ENCODE peak calls at places on chromosomes 6 and 20, in seven cellular contexts. L is stimulated activated naive CD8-positive, alpha-beta T cell treated with anti-CD3 and anti-CD28 coated beads, Interleukin-15, Interleukin-2, amounts not matched to agents 100 U/mL and 50 U/mL, for 24 hours; G is sciatic nerve; O is stimulated activated CD8-positive, alpha-beta memory T cell treated with anti-CD3 and anti-CD28 coated beads, Interleukin-7, amount 100 ng/mL, for 1 hour; X is stimulated activated CD4-positive, alpha-beta T cell treated with anti-CD3 and anti-CD28 coated beads, Interleukin-1b, Interleukin-23, amount 100 ng/mL, for 1 hour; H is dorsolateral prefrontal cortex; M is iPS DF 6.9. C is an unnamed sample.

GRCh38 chr6:121434037-121434770 is 1.2 kb upstream of the GJA1 start:
- DNase-seq in L (no peak), G (no peak), O (no peak), X (no peak), H (no peak), M (no peak), C (no peak)

GRCh38 chr20:717817-718216 is 42.2 kb upstream of the SCRT2 start:
- DNase-seq in L (no peak), G (no peak), O (no peak), X (no peak), H (no peak), M (no peak), C (peak; percentile 72)

GRCh38 chr6:44265003-44265842 is at the start of gene NFKBIE:
- DNase-seq in L (peak; percentile 98), G (peak; percentile 99), O (peak; percentile 96), X (peak; percentile 98), H (peak; percentile 93), M (no peak), C (peak; percentile 97)

GRCh38 chr6:68652117-68652536 is 17.0 kb downstream of the ADGRB3 start:
- DNase-seq in L (no peak), G (no peak), O (no peak), X (no peak), H (no peak), M (no peak), C (no peak)

GRCh38 chr20:48463916-48464315 is 363.9 kb downstream of the PREX1 start:
- DNase-seq in L (no peak), G (no peak), O (no peak), X (no peak), H (no peak), M (no peak), C (no peak)

GRCh38 chr6:20085817-20086216 is 126.5 kb downstream of the MBOAT1 start:
- DNase-seq in L (no peak), G (no peak), O (no peak), X (no peak), H (no peak), M (no peak), C (no peak)

GRCh38 chr6:161792887-161793286 is 519.0 kb upstream of the AGPAT4 start:
- DNase-seq in L (no peak), G (no peak), O (no peak), X (no peak), H (no peak), M (no peak), C (no peak)

GRCh38 chr6:108157234-108157971 is 8.4 kb upstream of the NR2E1 start:
- DNase-seq in L (no peak), G (no peak), O (no peak), X (no peak), H (no peak), M (no peak), C (no peak)

GRCh38 chr6:47188588-47189021 is 121.1 kb downstream of the TNFRSF21 start:
- DNase-seq in L (no peak), G (no peak), O (no peak), X (no peak), H (no peak), M (no peak), C (no peak)

GRCh38 chr6:121437861-121438651 is 2.6 kb downstream of the GJA1 start:
- DNase-seq in L (no peak), G (no peak), O (no peak), X (no peak), H (no peak), M (peak; percentile 80), C (no peak)

GRCh38 chr20:7272512-7272911 is 505.0 kb downstream of the BMP2 start:
- DNase-seq in L (no peak), G (no peak), O (no peak), X (no peak), H (no peak), M (peak; percentile 13), C (no peak)

GRCh38 chr6:45653117-45653883 is 275.6 kb upstream of the SUPT3H start:
- DNase-seq in L (no peak), G (no peak), O (no peak), X (no peak), H (no peak), M (no peak), C (no peak)

GRCh38 chr6:64553414-64553813 is 917.8 kb downstream of the PHF3 start:
- DNase-seq in L (no peak), G (no peak), O (no peak), X (no peak), H (no peak), M (no peak), C (no peak)

GRCh38 chr6:142377112-142377848 is 75.5 kb downstream of the ADGRG6 start:
- DNase-seq in L (no peak), G (peak; percentile 60), O (no peak), X (no peak), H (no peak), M (peak; percentile 37), C (no peak)

GRCh38 chr20:21323640-21324039 is 20.5 kb downstream of the XRN2 start:
- DNase-seq in L (no peak), G (no peak), O (no peak), X (no peak), H (no peak), M (no peak), C (no peak)

GRCh38 chr6:32716396-32716795 is 24.8 kb upstream of the HLA-DQA2 start:
- DNase-seq in L (no peak), G (no peak), O (no peak), X (no peak), H (no peak), M (no peak), C (no peak)

GRCh38 chr6:11650297-11650696 is 112.7 kb downstream of the TMEM170B start:
- DNase-seq in L (no peak), G (no peak), O (no peak), X (no peak), H (no peak), M (peak; percentile 85), C (no peak)

GRCh38 chr6:170182093-170182780 is 108.6 kb downstream of the DLL1 start:
- DNase-seq in L (no peak), G (no peak), O (no peak), X (no peak), H (no peak), M (no peak), C (no peak)